ENCODE peak calls at places on chromosomes 16 and 17, in four cellular contexts. One of them, this sample, is unnamed.

GRCh38 chr17:19742495-19742894 is 5.6 kb downstream of the ALDH3A1 start:
- DNase-seq in NCI-H460: no peak
- DNase-seq in stimulated activated CD4-positive, alpha-beta T cell treated with anti-CD3 and anti-CD28 coated beads, Interleukin-4, amount 100 ng/mL, for 4 hours: no peak
- DNase-seq in progenitor cell of endocrine pancreas: no peak
- DNase-seq in this sample: no peak

GRCh38 chr16:85935957-85936760 is 37.2 kb downstream of the IRF8 start:
- DNase-seq in NCI-H460: no peak
- DNase-seq in stimulated activated CD4-positive, alpha-beta T cell treated with anti-CD3 and anti-CD28 coated beads, Interleukin-4, amount 100 ng/mL, for 4 hours: peak
- DNase-seq in progenitor cell of endocrine pancreas: no peak
- DNase-seq in this sample: no peak

GRCh38 chr17:79520893-79521210 is 90.0 kb downstream of the RBFOX3 start:
- DNase-seq in NCI-H460: no peak
- DNase-seq in stimulated activated CD4-positive, alpha-beta T cell treated with anti-CD3 and anti-CD28 coated beads, Interleukin-4, amount 100 ng/mL, for 4 hours: no peak
- DNase-seq in progenitor cell of endocrine pancreas: no peak
- DNase-seq in this sample: no peak

GRCh38 chr17:48542956-48543853 is 1.7 kb downstream of the HOXB2 start:
- DNase-seq in NCI-H460: no peak
- DNase-seq in stimulated activated CD4-positive, alpha-beta T cell treated with anti-CD3 and anti-CD28 coated beads, Interleukin-4, amount 100 ng/mL, for 4 hours: peak
- DNase-seq in progenitor cell of endocrine pancreas: peak
- DNase-seq in this sample: no peak

GRCh38 chr17:82273327-82274133 is at the start of gene CSNK1D:
- DNase-seq in NCI-H460: peak
- DNase-seq in stimulated activated CD4-positive, alpha-beta T cell treated with anti-CD3 and anti-CD28 coated beads, Interleukin-4, amount 100 ng/mL, for 4 hours: peak
- DNase-seq in progenitor cell of endocrine pancreas: peak
- DNase-seq in this sample: peak

GRCh38 chr17:76246080-76247066 is 6.1 kb upstream of the RNF157 start:
- DNase-seq in NCI-H460: peak
- DNase-seq in stimulated activated CD4-positive, alpha-beta T cell treated with anti-CD3 and anti-CD28 coated beads, Interleukin-4, amount 100 ng/mL, for 4 hours: no peak
- DNase-seq in progenitor cell of endocrine pancreas: no peak
- DNase-seq in this sample: no peak

GRCh38 chr16:85486256-85486915 is 126.7 kb upstream of the GSE1 start:
- DNase-seq in NCI-H460: no peak
- DNase-seq in stimulated activated CD4-positive, alpha-beta T cell treated with anti-CD3 and anti-CD28 coated beads, Interleukin-4, amount 100 ng/mL, for 4 hours: no peak
- DNase-seq in progenitor cell of endocrine pancreas: no peak
- DNase-seq in this sample: no peak

GRCh38 chr16:84180519-84181140 is 6.2 kb downstream of the TAF1C start:
- DNase-seq in NCI-H460: no peak
- DNase-seq in stimulated activated CD4-positive, alpha-beta T cell treated with anti-CD3 and anti-CD28 coated beads, Interleukin-4, amount 100 ng/mL, for 4 hours: no peak
- DNase-seq in progenitor cell of endocrine pancreas: no peak
- DNase-seq in this sample: no peak

GRCh38 chr17:40602445-40603443 is 37.5 kb upstream of the CCR7 start:
- DNase-seq in NCI-H460: no peak
- DNase-seq in stimulated activated CD4-positive, alpha-beta T cell treated with anti-CD3 and anti-CD28 coated beads, Interleukin-4, amount 100 ng/mL, for 4 hours: peak
- DNase-seq in progenitor cell of endocrine pancreas: no peak
- DNase-seq in this sample: no peak

GRCh38 chr17:38546396-38546795 is 59.4 kb downstream of the SRCIN1 start:
- DNase-seq in NCI-H460: no peak
- DNase-seq in stimulated activated CD4-positive, alpha-beta T cell treated with anti-CD3 and anti-CD28 coated beads, Interleukin-4, amount 100 ng/mL, for 4 hours: no peak
- DNase-seq in progenitor cell of endocrine pancreas: no peak
- DNase-seq in this sample: no peak

GRCh38 chr17:42803074-42803883 is 4.6 kb downstream of the CNTD1 start:
- DNase-seq in NCI-H460: no peak
- DNase-seq in stimulated activated CD4-positive, alpha-beta T cell treated with anti-CD3 and anti-CD28 coated beads, Interleukin-4, amount 100 ng/mL, for 4 hours: no peak
- DNase-seq in progenitor cell of endocrine pancreas: no peak
- DNase-seq in this sample: no peak